ENCODE peak calls at places on chromosomes 12 and 14, in eight cellular contexts. F is IMR-90, N is pancreas, V is fibroblast of lung, R is psoas muscle, Q is Peyer's patch, X is BE2C, G is spleen. T is an unnamed sample. For H3K4me1, the result is how much of the 10 kb centered on the place peaks cover.

GRCh38 chr12:22787557-22787956 is 162.6 kb downstream of the ETNK1 start:
- DNase-seq in F (peak), N (no peak), V (peak), R (no peak), Q (no peak), X (no peak), G (no peak), T (no peak)

GRCh38 chr12:100706029-100706428 is 88.5 kb upstream of the ANO4 start:
- DNase-seq in F (peak), N (no peak), V (peak), R (no peak), Q (no peak), X (no peak), G (no peak), T (no peak)

GRCh38 chr14:57390037-57390805 is at the start of gene NAA30:
- DNase-seq in F (peak), N (peak), V (peak), R (peak), Q (peak), X (peak), G (peak), T (peak)

GRCh38 chr12:32032205-32032810 is 73.1 kb downstream of the RESF1 start:
- DNase-seq in F (peak), N (no peak), V (peak), R (no peak), Q (no peak), X (no peak), G (no peak), T (no peak)

GRCh38 chr14:100640481-100641273 is 53.5 kb upstream of the BEGAIN start:
- DNase-seq in F (peak), N (no peak), V (no peak), R (no peak), Q (no peak), X (no peak), G (peak), T (no peak)

GRCh38 chr14:59238242-59238641 is 49.8 kb downstream of the DAAM1 start:
- DNase-seq in F (no peak), N (no peak), V (no peak), R (no peak), Q (no peak), X (no peak), G (no peak), T (no peak)

GRCh38 chr12:12379831-12380730 is 23.2 kb downstream of the BORCS5 start:
- DNase-seq in F (no peak), N (no peak), V (peak), R (no peak), Q (no peak), X (no peak), G (no peak), T (no peak)

GRCh38 chr14:63249112-63249511 is 44.9 kb downstream of the RHOJ start:
- DNase-seq in F (peak), N (no peak), V (no peak), R (no peak), Q (no peak), X (no peak), G (no peak), T (no peak)

GRCh38 chr12:96892104-96892503 is 15.0 kb upstream of the NEDD1 start:
- DNase-seq in F (no peak), N (no peak), V (no peak), R (no peak), Q (no peak), X (no peak), G (no peak), T (no peak)
- H3K4me1 ChIP-seq in F (under half), N (under half), V (under half), R (under half), Q (under half), X (under half), G (under half), T (under half)

GRCh38 chr14:103728141-103728540 is 12.5 kb downstream of the ZFYVE21 start:
- DNase-seq in F (no peak), N (no peak), V (no peak), R (peak), Q (no peak), X (no peak), G (no peak), T (no peak)
- H3K4me1 ChIP-seq in F (under half), N (under half), V (under half), R (under half), Q (under half), X (under half), G (under half), T (under half)

GRCh38 chr14:89417111-89417468 is at the start of gene FOXN3:
- DNase-seq in F (peak), N (peak), V (peak), R (peak), Q (peak), X (peak), G (peak), T (peak)

GRCh38 chr14:89417469-89418225 is 614 bp upstream of the FOXN3 start:
- DNase-seq in F (peak), N (peak), V (peak), R (peak), Q (peak), X (peak), G (peak), T (peak)

GRCh38 chr14:89419973-89420482 is 3.0 kb upstream of the FOXN3 start:
- DNase-seq in F (no peak), N (no peak), V (no peak), R (no peak), Q (no peak), X (no peak), G (no peak), T (no peak)

GRCh38 chr14:89418976-89419375 is 1.9 kb upstream of the FOXN3 start:
- DNase-seq in F (no peak), N (no peak), V (no peak), R (no peak), Q (no peak), X (no peak), G (no peak), T (no peak)

GRCh38 chr14:89418452-89418851 is 1.4 kb upstream of the FOXN3 start:
- DNase-seq in F (no peak), N (no peak), V (no peak), R (no peak), Q (no peak), X (peak), G (no peak), T (no peak)
- H3K4me1 ChIP-seq in F (under half), N (under half), V (under half), R (under half), Q (under half), X (under half), G (under half), T (under half)

DNA sequence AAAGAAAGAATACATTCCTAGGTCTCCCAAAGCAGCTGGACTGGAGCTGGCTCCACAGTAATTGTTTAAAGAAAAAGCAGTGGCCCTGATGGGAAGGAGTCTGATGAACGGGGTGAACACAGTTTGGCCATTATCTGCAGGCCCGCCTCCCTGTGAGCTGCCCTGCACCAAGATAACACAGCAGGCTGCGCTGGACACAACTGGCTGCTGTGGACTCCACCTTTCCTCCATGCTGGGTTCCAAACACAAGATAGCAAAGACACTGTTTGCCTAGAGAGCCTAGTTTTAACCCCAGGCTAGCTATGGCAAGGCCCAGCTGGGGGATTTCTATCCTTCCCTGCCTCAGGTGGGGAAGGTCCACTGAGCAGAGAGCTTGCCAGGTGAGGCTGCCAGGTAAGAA is 34.6 kb downstream of the ZFP36L1 start:
- DNase-seq in F (no peak), N (no peak), V (no peak), R (no peak), Q (no peak), X (no peak), G (no peak), T (no peak)
- H3K4me1 ChIP-seq in F (under half), N (under half), V (under half), R (under half), Q (under half), X (under half), G (half or more), T (under half)

GRCh38 chr14:68961781-68962584 is 17.1 kb downstream of the ACTN1 start:
- DNase-seq in F (peak), N (no peak), V (peak), R (no peak), Q (no peak), X (peak), G (peak), T (no peak)
- H3K4me1 ChIP-seq in F (half or more), N (under half), V (half or more), R (under half), Q (under half), X (under half), G (half or more), T (under half)

GRCh38 chr12:120453977-120454376 is 7.7 kb downstream of the GATC start:
- DNase-seq in F (peak), N (no peak), V (peak), R (no peak), Q (no peak), X (no peak), G (no peak), T (no peak)
- H3K4me1 ChIP-seq in F (under half), N (under half), V (under half), R (under half), Q (under half), X (under half), G (under half), T (under half)

GRCh38 chr12:105822131-105823103 is 316.3 kb downstream of the NUAK1 start:
- DNase-seq in F (no peak), N (no peak), V (no peak), R (no peak), Q (no peak), X (no peak), G (no peak), T (no peak)

GRCh38 chr12:105825141-105825540 is 313.6 kb downstream of the NUAK1 start:
- DNase-seq in F (no peak), N (no peak), V (no peak), R (no peak), Q (no peak), X (no peak), G (no peak), T (no peak)

GRCh38 chr12:105820407-105821140 is 318.2 kb downstream of the NUAK1 start:
- DNase-seq in F (peak), N (no peak), V (peak), R (peak), Q (no peak), X (no peak), G (no peak), T (no peak)

GRCh38 chr12:105823810-105824209 is 314.9 kb downstream of the NUAK1 start:
- DNase-seq in F (no peak), N (no peak), V (no peak), R (no peak), Q (no peak), X (no peak), G (no peak), T (no peak)
- H3K4me1 ChIP-seq in F (under half), N (under half), V (under half), R (under half), Q (under half), X (under half), G (under half), T (under half)

DNA sequence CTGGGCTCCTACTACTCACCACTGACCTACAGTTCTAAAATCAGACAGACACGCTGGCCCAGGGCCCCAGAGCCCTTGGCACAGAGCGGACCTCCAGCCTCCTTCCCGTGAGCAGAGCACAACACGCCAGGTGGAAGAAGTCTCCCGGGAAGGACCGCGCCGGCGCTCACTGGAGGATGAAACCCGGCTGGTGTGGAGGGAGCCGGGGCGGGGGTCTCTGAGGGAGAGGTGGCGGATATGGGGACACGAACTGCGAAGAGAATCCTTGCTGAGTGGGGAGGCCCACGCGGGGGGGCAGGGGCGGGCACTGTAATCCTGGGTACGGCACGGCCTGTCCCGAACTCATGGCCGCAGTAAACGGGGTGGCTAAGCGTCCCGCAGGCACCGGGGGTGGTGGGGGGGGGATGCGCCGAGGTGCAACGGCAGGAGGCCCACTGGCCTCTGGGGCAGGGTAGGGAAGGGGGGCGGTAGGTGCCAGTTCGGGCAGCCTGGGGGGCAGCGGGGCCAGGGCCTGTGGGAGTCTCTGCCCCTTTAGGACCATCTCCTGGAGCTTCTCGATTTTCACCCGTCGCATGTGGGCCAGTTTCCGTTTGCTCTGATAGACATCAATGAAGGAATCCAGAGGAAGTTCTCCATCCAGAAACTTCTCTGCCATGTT is 28.8 kb downstream of the VPS37B start:
- DNase-seq in F (no peak), N (peak), V (no peak), R (no peak), Q (peak), X (no peak), G (peak), T (no peak)
- H3K4me1 ChIP-seq in F (under half), N (half or more), V (under half), R (under half), Q (half or more), X (under half), G (half or more), T (under half)

GRCh38 chr14:47442206-47442605 is 233.2 kb downstream of the MDGA2 start:
- DNase-seq in F (no peak), N (no peak), V (peak), R (no peak), Q (no peak), X (peak), G (no peak), T (no peak)
- H3K4me1 ChIP-seq in F (under half), N (under half), V (under half), R (under half), Q (under half), X (under half), G (under half), T (under half)